ENCODE peak calls at places on chromosomes 1 and 21, in six cellular contexts. Y, L, N, B, A and Q are unnamed samples.

GRCh38 chr1:3409737-3410434 is 44.6 kb upstream of the ARHGEF16 start:
- DNase-seq in N (peak), A (peak), Y (peak), L (peak), B (peak), Q (peak)

GRCh38 chr21:19781881-19782652 is 1216.1 kb upstream of the NCAM2 start:
- DNase-seq in B (no peak), L (no peak), Y (no peak), A (no peak), N (no peak), Q (no peak)

GRCh38 chr1:27416387-27417111 is 24.1 kb downstream of the GPR3 start:
- DNase-seq in A (peak), B (peak), L (peak), Y (no peak), N (peak), Q (no peak)

GRCh38 chr1:1118893-1119220 is 3.0 kb upstream of the C1orf159 start:
- DNase-seq in N (no peak), A (no peak), B (no peak), L (no peak), Y (peak), Q (no peak)

GRCh38 chr1:23529146-23530088 is 1.6 kb downstream of the E2F2 start:
- DNase-seq in N (peak), L (no peak), B (no peak), A (no peak), Y (no peak), Q (no peak)

GRCh38 chr1:58993403-58993802 is 209.6 kb upstream of the JUN start:
- DNase-seq in A (no peak), N (no peak), L (no peak), Y (no peak), B (no peak), Q (no peak)

GRCh38 chr1:111719561-111720239 is 19.5 kb downstream of the INKA2 start:
- DNase-seq in B (no peak), N (no peak), Y (no peak), A (no peak), L (no peak), Q (peak)

GRCh38 chr1:231990388-231990787 is 363.8 kb downstream of the DISC1 start:
- DNase-seq in A (no peak), B (peak), N (no peak), L (no peak), Y (no peak), Q (no peak)

GRCh38 chr21:30227633-30228404 is 11.9 kb upstream of the CLDN8 start:
- DNase-seq in L (peak), A (peak), B (peak), N (peak), Y (peak), Q (no peak)

GRCh38 chr1:118973536-118974160 is 14.5 kb downstream of the TBX15 start:
- DNase-seq in B (peak), N (no peak), A (no peak), L (no peak), Y (peak), Q (no peak)

GRCh38 chr1:64080947-64081562 is 122.4 kb upstream of the UBE2U start:
- DNase-seq in A (peak), B (peak), L (peak), Y (no peak), N (peak), Q (no peak)

GRCh38 chr1:70509996-70510876 is 99.2 kb downstream of the CTH start:
- DNase-seq in A (peak), L (peak), Y (no peak), N (peak), B (peak), Q (no peak)

GRCh38 chr21:43597052-43597451 is 62.2 kb downstream of the HSF2BP start:
- DNase-seq in N (peak), B (peak), L (peak), Y (no peak), A (peak), Q (no peak)

GRCh38 chr1:171852273-171852672 is 11.0 kb downstream of the DNM3 start:
- DNase-seq in A (peak), B (peak), Y (no peak), N (peak), L (peak), Q (no peak)

GRCh38 chr1:29984107-29984506 is 739.3 kb downstream of the MATN1 start:
- DNase-seq in A (no peak), N (no peak), B (no peak), L (no peak), Y (no peak), Q (no peak)

GRCh38 chr1:175186371-175187160 is 6.0 kb downstream of the KIAA0040 start:
- DNase-seq in B (no peak), N (no peak), L (no peak), A (no peak), Y (no peak), Q (no peak)

GRCh38 chr1:53093778-53094532 is 31.9 kb downstream of the PODN start:
- DNase-seq in Y (no peak), A (no peak), B (no peak), N (no peak), L (no peak), Q (no peak)

GRCh38 chr1:204711947-204712701 is 26.6 kb upstream of the LRRN2 start:
- DNase-seq in Y (no peak), B (no peak), N (no peak), L (no peak), A (no peak), Q (peak)

GRCh38 chr1:85465791-85466134 is 804 bp upstream of the DDAH1 start:
- DNase-seq in N (no peak), A (no peak), B (peak), Y (no peak), L (peak), Q (no peak)

GRCh38 chr1:19557609-19558051 is 72.3 kb upstream of the CAPZB start:
- DNase-seq in N (peak), B (peak), A (no peak), Y (no peak), L (peak), Q (no peak)

GRCh38 chr1:93033785-93034184 is 45.3 kb upstream of the MTF2 start:
- DNase-seq in N (no peak), L (no peak), B (no peak), A (no peak), Y (no peak), Q (no peak)

DNA sequence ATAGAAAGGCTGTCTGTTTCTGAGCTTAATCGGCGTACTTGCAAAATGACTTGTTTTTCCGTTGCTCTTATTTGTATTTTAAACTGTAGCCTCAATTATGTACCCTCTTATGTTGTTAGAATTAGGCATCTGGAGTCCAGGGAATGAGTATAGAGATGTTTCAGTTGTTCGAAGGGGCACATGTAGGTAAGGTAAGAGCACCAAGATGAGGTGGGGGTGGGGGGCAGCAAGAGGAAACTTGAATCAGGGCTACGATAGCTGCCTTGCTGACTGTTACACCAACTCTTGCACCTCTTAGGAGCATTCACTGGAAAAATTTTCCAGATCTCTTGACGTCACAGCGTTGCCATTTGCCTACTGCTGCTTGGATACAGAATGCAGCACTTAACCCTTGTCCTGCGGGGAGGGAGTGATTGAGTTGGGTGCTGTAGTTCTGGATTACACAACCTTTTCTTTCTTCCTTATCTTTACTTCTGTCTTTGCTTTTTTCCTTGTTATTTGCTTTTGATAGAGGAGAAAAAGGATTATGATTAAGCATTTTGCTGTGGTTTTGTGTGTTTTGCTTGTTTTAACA is 3.2 kb downstream of the ATP1B1 start:
- DNase-seq in B (no peak), Y (no peak), N (peak), A (peak), L (peak), Q (peak)
- H3K4me3 ChIP-seq in B (no peak), Y (no peak), N (peak), A (peak), L (peak), Q (peak)

GRCh38 chr1:108695515-108695914 is 3.4 kb downstream of the PRPF38B start:
- DNase-seq in N (no peak), Y (no peak), B (no peak), L (no peak), A (no peak), Q (no peak)
- H3K4me3 ChIP-seq in N (no peak), Y (no peak), B (peak), L (no peak), A (no peak), Q (peak)

GRCh38 chr1:14598498-14599172 is at the start of gene KAZN:
- DNase-seq in A (no peak), Y (no peak), L (no peak), N (no peak), B (peak), Q (peak)

GRCh38 chr1:14598007-14598497 is 433 bp upstream of the KAZN start:
- DNase-seq in N (no peak), Y (no peak), A (no peak), B (no peak), L (no peak), Q (no peak)

GRCh38 chr1:14600405-14601150 is 2.1 kb downstream of the KAZN start:
- DNase-seq in N (no peak), Y (no peak), L (no peak), B (no peak), A (no peak), Q (no peak)

GRCh38 chr1:14599787-14600186 is 1.3 kb downstream of the KAZN start:
- DNase-seq in Y (no peak), A (no peak), L (no peak), N (no peak), B (no peak), Q (no peak)

DNA sequence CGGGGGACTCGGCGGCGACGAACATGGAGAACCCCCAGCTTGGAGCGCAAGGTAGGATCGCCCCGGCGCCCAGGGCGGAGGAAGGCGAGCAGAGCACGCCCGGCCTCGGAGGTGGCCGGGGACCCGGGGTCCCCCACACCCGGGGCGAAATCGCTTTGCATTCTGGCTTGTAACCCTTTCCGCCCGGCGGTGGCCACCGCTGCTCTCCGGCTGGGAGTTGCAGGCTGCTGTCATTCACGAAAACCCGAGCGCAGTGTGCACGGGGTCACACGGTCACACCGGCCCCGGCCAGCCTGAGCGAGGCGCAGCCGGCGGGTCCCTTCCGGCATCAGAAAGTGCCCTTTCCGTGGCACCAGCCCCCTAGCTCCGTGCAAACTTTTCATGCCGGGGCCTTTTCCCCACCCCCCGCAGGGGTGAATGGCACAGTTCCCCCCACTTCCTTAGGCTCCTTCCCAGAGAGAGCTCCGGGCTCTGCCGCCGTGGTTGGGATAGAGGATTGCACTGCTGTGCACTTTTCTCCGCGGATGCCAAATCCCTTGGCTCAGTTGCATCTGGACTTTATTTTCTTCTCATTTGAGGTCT is 779 bp downstream of the KAZN start:
- DNase-seq in N (no peak), Y (no peak), B (peak), A (no peak), L (no peak), Q (no peak)
- H3K4me3 ChIP-seq in N (no peak), Y (peak), B (peak), A (peak), L (peak), Q (peak)

GRCh38 chr21:44925027-44925755 is 4.5 kb upstream of the ITGB2 start:
- DNase-seq in L (peak), B (peak), A (peak), Y (no peak), N (peak), Q (no peak)
- H3K4me3 ChIP-seq in L (no peak), B (no peak), A (no peak), Y (no peak), N (no peak), Q (no peak)